ENCODE peak calls at places on chromosomes 2 and 18, in ten cellular contexts. I, G, N, K, R, B, M, U, L and X are unnamed samples.

GRCh38 chr2:80105020-80105419 is 199.5 kb downstream of the LRRTM1 start:
- DNase-seq in I (no peak), G (no peak), N (no peak), K (no peak), R (no peak), B (no peak), M (peak; percentile 17), U (no peak), L (no peak), X (no peak)

GRCh38 chr18:8742382-8743361 is 37.3 kb downstream of the MTCL1 start:
- DNase-seq in I (no peak), G (no peak), N (no peak), K (no peak), R (no peak), B (peak; percentile 46), M (no peak), U (no peak), L (no peak), X (no peak)

GRCh38 chr2:205765147-205765546 is 82.8 kb downstream of the NRP2 start:
- DNase-seq in I (no peak), G (no peak), N (no peak), K (no peak), R (no peak), B (no peak), M (no peak), U (no peak), L (no peak), X (no peak)

GRCh38 chr18:35389095-35389618 is 12.0 kb upstream of the ZNF396 start:
- DNase-seq in I (no peak), G (no peak), N (no peak), K (no peak), R (no peak), B (no peak), M (peak; percentile 25), U (no peak), L (no peak), X (no peak)

GRCh38 chr2:54979645-54980044 is 70.6 kb downstream of the RTN4 start:
- DNase-seq in I (no peak), G (no peak), N (no peak), K (no peak), R (peak; percentile 74), B (no peak), M (no peak), U (no peak), L (no peak), X (no peak)

GRCh38 chr18:79684787-79685186 is 5.2 kb downstream of the CTDP1 start:
- DNase-seq in I (no peak), G (no peak), N (no peak), K (no peak), R (no peak), B (no peak), M (no peak), U (no peak), L (no peak), X (no peak)

GRCh38 chr2:133521146-133521745 is 47.0 kb downstream of the NCKAP5 start:
- DNase-seq in I (no peak), G (no peak), N (no peak), K (no peak), R (no peak), B (no peak), M (no peak), U (no peak), L (no peak), X (no peak)

GRCh38 chr2:239253264-239253663 is 147.6 kb downstream of the HDAC4 start:
- DNase-seq in I (no peak), G (no peak), N (no peak), K (no peak), R (no peak), B (no peak), M (no peak), U (no peak), L (no peak), X (no peak)

GRCh38 chr2:239463541-239464165 is 62.8 kb upstream of the HDAC4 start:
- DNase-seq in I (no peak), G (no peak), N (no peak), K (no peak), R (no peak), B (no peak), M (peak; percentile 21), U (no peak), L (no peak), X (peak; percentile 5)

GRCh38 chr18:79381811-79382311 is 13.9 kb upstream of the NFATC1 start:
- DNase-seq in I (no peak), G (no peak), N (no peak), K (no peak), R (no peak), B (no peak), M (no peak), U (no peak), L (no peak), X (no peak)

GRCh38 chr2:48248251-48248933 is 281.6 kb upstream of the STON1 start:
- DNase-seq in I (no peak), G (peak; percentile 56), N (no peak), K (no peak), R (no peak), B (peak; percentile 53), M (peak; percentile 76), U (no peak), L (no peak), X (peak; percentile 38)

GRCh38 chr18:35460719-35461118 is 37.0 kb downstream of the INO80C start:
- DNase-seq in I (no peak), G (no peak), N (no peak), K (no peak), R (no peak), B (no peak), M (peak; percentile 79), U (no peak), L (no peak), X (no peak)

GRCh38 chr2:71767663-71768062 is 314.3 kb downstream of the DYSF start:
- DNase-seq in I (no peak), G (no peak), N (no peak), K (no peak), R (no peak), B (no peak), M (no peak), U (no peak), L (no peak), X (no peak)

GRCh38 chr2:226725096-226725495 is 74.5 kb downstream of the IRS1 start:
- DNase-seq in I (no peak), G (no peak), N (peak; percentile 41), K (peak; percentile 8), R (no peak), B (no peak), M (no peak), U (no peak), L (peak; percentile 30), X (no peak)

GRCh38 chr2:159211447-159212396 is 74.8 kb downstream of the WDSUB1 start:
- DNase-seq in I (no peak), G (no peak), N (no peak), K (peak; percentile 45), R (no peak), B (no peak), M (no peak), U (no peak), L (no peak), X (no peak)

GRCh38 chr18:31977270-31977872 is 34.4 kb upstream of the TRAPPC8 start:
- DNase-seq in I (peak; percentile 74), G (peak; percentile 31), N (no peak), K (peak; percentile 44), R (peak; percentile 17), B (peak; percentile 72), M (peak; percentile 56), U (peak; percentile 8), L (no peak), X (peak; percentile 38)

GRCh38 chr2:1047485-1047884 is 96.8 kb downstream of the SNTG2 start:
- DNase-seq in I (no peak), G (no peak), N (no peak), K (no peak), R (no peak), B (no peak), M (no peak), U (no peak), L (no peak), X (no peak)

GRCh38 chr2:183996825-183997823 is 601.2 kb upstream of the ZNF804A start:
- DNase-seq in I (peak; percentile 82), G (peak; percentile 79), N (no peak), K (no peak), R (peak; percentile 37), B (no peak), M (no peak), U (no peak), L (no peak), X (no peak)

GRCh38 chr2:185208261-185208660 is 530.3 kb upstream of the FSIP2 start:
- DNase-seq in I (peak; percentile 64), G (peak; percentile 33), N (no peak), K (peak; percentile 64), R (peak; percentile 30), B (peak; percentile 37), M (peak; percentile 73), U (no peak), L (no peak), X (no peak)

GRCh38 chr18:48191494-48191893 is 217.7 kb downstream of the ZBTB7C start:
- DNase-seq in I (no peak), G (no peak), N (no peak), K (no peak), R (no peak), B (no peak), M (no peak), U (no peak), L (no peak), X (no peak)

GRCh38 chr18:79934311-79935097 is 16.9 kb downstream of the SLC66A2 start:
- DNase-seq in I (no peak), G (no peak), N (peak; percentile 66), K (no peak), R (peak; percentile 76), B (no peak), M (no peak), U (no peak), L (peak; percentile 67), X (no peak)

GRCh38 chr2:71833855-71834554 is 313.7 kb downstream of the CYP26B1 start:
- DNase-seq in I (no peak), G (no peak), N (peak; percentile 82), K (no peak), R (peak; percentile 21), B (no peak), M (no peak), U (no peak), L (peak; percentile 83), X (no peak)

GRCh38 chr2:129724021-129724757 is 255.3 kb upstream of the RAB6C start:
- DNase-seq in I (no peak), G (no peak), N (no peak), K (no peak), R (no peak), B (no peak), M (no peak), U (no peak), L (no peak), X (no peak)

GRCh38 chr2:137228566-137228965 is 463.2 kb downstream of the THSD7B start:
- DNase-seq in I (no peak), G (no peak), N (no peak), K (no peak), R (no peak), B (no peak), M (peak; percentile 61), U (no peak), L (no peak), X (no peak)

GRCh38 chr2:239302083-239302807 is 98.6 kb downstream of the HDAC4 start:
- DNase-seq in I (no peak), G (no peak), N (no peak), K (no peak), R (no peak), B (no peak), M (no peak), U (no peak), L (peak; percentile 41), X (no peak)

GRCh38 chr18:29749699-29750098 is 1292.8 kb downstream of the DSC3 start:
- DNase-seq in I (no peak), G (no peak), N (no peak), K (no peak), R (no peak), B (no peak), M (peak; percentile 4), U (no peak), L (no peak), X (no peak)

GRCh38 chr2:237213325-237214040 is 127.8 kb downstream of the COPS8 start:
- DNase-seq in I (no peak), G (no peak), N (peak; percentile 76), K (peak; percentile 28), R (no peak), B (no peak), M (peak; percentile 28), U (no peak), L (peak; percentile 74), X (no peak)

GRCh38 chr2:232441147-232441651 is 14.8 kb upstream of the ALPI start:
- DNase-seq in I (no peak), G (no peak), N (peak; percentile 36), K (no peak), R (no peak), B (no peak), M (no peak), U (no peak), L (no peak), X (no peak)